ENCODE peak calls at places on chromosomes 6 and 20, in four cellular contexts. J is amniotic stem cell, E is sigmoid colon, L is D341Med. R is an unnamed sample.

GRCh38 chr6:166307082-166307980 is 861 bp downstream of the PRR18 start:
- DNase-seq in J (no peak), E (no peak), L (peak; percentile 59), R (peak; percentile 70)

GRCh38 chr6:21590345-21590744 is 3.2 kb upstream of the SOX4 start:
- DNase-seq in J (no peak), E (no peak), L (no peak), R (no peak)

GRCh38 chr20:18057106-18057993 is at the start of gene OVOL2:
- DNase-seq in J (no peak), E (no peak), L (peak; percentile 56), R (peak; percentile 83)

GRCh38 chr6:20712011-20712410 is 177.8 kb downstream of the CDKAL1 start:
- DNase-seq in J (no peak), E (no peak), L (no peak), R (no peak)

GRCh38 chr6:108383967-108384366 is 89.1 kb downstream of the AFG1L start:
- DNase-seq in J (no peak), E (no peak), L (no peak), R (no peak)

GRCh38 chr6:8526619-8527018 is 91.3 kb upstream of the SLC35B3 start:
- DNase-seq in J (no peak), E (no peak), L (no peak), R (peak; percentile 18)

GRCh38 chr20:59104848-59105247 is 58.8 kb upstream of the ZNF831 start:
- DNase-seq in J (no peak), E (no peak), L (no peak), R (no peak)

GRCh38 chr6:48111143-48111506 is at the start of gene PTCHD4:
- DNase-seq in J (no peak), E (no peak), L (no peak), R (peak; percentile 21)

GRCh38 chr6:53103993-53104675 is 38.9 kb downstream of the FBXO9 start:
- DNase-seq in J (no peak), E (no peak), L (no peak), R (no peak)